ENCODE peak calls at places on chromosome 10, in five cellular contexts. E, L, U, V and J are unnamed samples.

GRCh38 chr10:61000769-61001730 is 57.1 kb upstream of the RHOBTB1 start:
- DNase-seq in E (peak), L (no peak), U (peak), V (no peak), J (no peak)

GRCh38 chr10:60425392-60426110 is 35.9 kb upstream of the ANK3 start:
- DNase-seq in E (no peak), L (no peak), U (peak), V (no peak), J (no peak)

GRCh38 chr10:44388641-44389040 is 3.7 kb upstream of the CXCL12 start:
- DNase-seq in E (no peak), L (no peak), U (no peak), V (no peak), J (no peak)

GRCh38 chr10:51389415-51390342 is 309.7 kb downstream of the CSTF2T start:
- DNase-seq in E (peak), L (peak), U (peak), V (peak), J (no peak)

GRCh38 chr10:125836746-125837145 is 13.4 kb downstream of the BCCIP start:
- DNase-seq in E (no peak), L (no peak), U (no peak), V (no peak), J (no peak)

GRCh38 chr10:21969326-21970287 is 33.9 kb downstream of the DNAJC1 start:
- DNase-seq in E (no peak), L (no peak), U (no peak), V (no peak), J (no peak)

GRCh38 chr10:36172574-36172973 is 530.5 kb upstream of the FZD8 start:
- DNase-seq in E (no peak), L (no peak), U (no peak), V (no peak), J (no peak)

GRCh38 chr10:120477006-120477722 is 20.1 kb downstream of the PLPP4 start:
- DNase-seq in E (no peak), L (no peak), U (no peak), V (no peak), J (no peak)

GRCh38 chr10:111360260-111360925 is 283.6 kb downstream of the ADRA2A start:
- DNase-seq in E (peak), L (peak), U (peak), V (peak), J (peak)

GRCh38 chr10:99805190-99805589 is 22.8 kb downstream of the ABCC2 start:
- DNase-seq in E (no peak), L (no peak), U (no peak), V (no peak), J (no peak)

GRCh38 chr10:21398549-21399345 is 126.7 kb downstream of the SKIDA1 start:
- DNase-seq in E (no peak), L (no peak), U (peak), V (no peak), J (no peak)

GRCh38 chr10:11631890-11632587 is 20.6 kb upstream of the USP6NL start:
- DNase-seq in E (no peak), L (peak), U (no peak), V (no peak), J (no peak)

GRCh38 chr10:60963441-60964256 is 19.7 kb upstream of the RHOBTB1 start:
- DNase-seq in E (no peak), L (no peak), U (no peak), V (no peak), J (no peak)

GRCh38 chr10:132330486-132330833 is 1.5 kb upstream of the LRRC27 start:
- DNase-seq in E (no peak), L (no peak), U (no peak), V (no peak), J (no peak)

GRCh38 chr10:51311232-51311631 is 236.9 kb downstream of the PRKG1 start:
- DNase-seq in E (no peak), L (no peak), U (no peak), V (no peak), J (no peak)

GRCh38 chr10:95920798-95921426 is 13.1 kb downstream of the CC2D2B start:
- DNase-seq in E (no peak), L (no peak), U (no peak), V (no peak), J (no peak)

GRCh38 chr10:20855398-20856038 is 41.6 kb downstream of the NEBL start:
- DNase-seq in E (no peak), L (no peak), U (peak), V (no peak), J (no peak)

GRCh38 chr10:43970747-43971146 is 322.1 kb upstream of the ZNF32 start:
- DNase-seq in E (no peak), L (no peak), U (no peak), V (no peak), J (no peak)

GRCh38 chr10:59865101-59865500 is 41.3 kb downstream of the CCDC6 start:
- DNase-seq in E (peak), L (no peak), U (peak), V (no peak), J (no peak)

GRCh38 chr10:31036209-31036608 is 4.5 kb upstream of the ZNF438 start:
- DNase-seq in E (no peak), L (no peak), U (no peak), V (no peak), J (no peak)

GRCh38 chr10:102831322-102832071 is 5.7 kb downstream of the CYP17A1 start:
- DNase-seq in E (no peak), L (no peak), U (no peak), V (no peak), J (no peak)

DNA sequence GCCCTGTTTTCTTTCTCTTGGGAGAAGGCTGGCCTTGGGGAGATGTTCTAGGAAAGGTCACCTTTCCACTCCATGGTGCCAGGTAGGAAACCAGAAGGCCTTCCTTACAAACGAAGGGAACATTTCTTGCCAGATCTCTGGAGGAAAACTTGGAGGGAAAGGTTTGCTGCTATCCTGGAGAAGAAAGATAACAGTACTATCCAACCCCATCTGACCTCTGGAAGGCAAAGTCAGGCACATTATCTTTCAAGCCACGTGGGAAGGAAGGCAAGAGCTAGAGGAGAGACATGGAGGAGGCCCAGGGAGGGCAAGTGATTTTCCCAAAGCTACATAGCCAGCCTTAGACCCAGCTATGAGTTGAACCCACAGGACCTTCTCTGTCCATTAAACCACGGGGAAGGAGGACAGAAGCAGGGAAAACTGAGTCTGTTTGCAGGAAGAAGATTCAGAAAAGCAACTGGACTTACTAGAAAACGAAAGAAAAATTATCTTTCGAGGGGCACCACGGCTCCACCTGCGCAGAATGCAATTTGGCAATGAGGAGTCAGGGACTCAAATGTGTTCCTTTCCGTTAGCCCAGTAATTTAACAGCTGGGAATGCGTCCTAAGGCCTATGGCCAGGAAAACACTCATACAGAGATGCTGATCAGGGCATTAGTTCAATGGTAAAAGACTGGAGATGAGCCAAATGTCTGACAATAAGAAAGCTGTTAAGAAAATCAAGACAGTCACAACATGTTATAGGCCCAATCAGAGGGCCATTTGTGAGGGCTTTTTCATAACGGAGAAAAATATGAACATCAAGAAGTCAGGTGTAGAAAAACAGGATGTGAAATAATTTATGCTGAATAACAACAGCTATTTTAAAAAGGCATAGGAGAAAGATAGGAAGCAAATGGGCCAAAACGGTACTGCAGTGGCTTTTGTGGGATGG is 32.0 kb upstream of the PSAP start:
- DNase-seq in E (no peak), L (no peak), U (no peak), V (no peak), J (no peak)
- TF ChIP-seq EP300 in E (no peak), L (no peak), U (no peak), V (no peak), J (no peak)

GRCh38 chr10:33037726-33038125 is 79.7 kb upstream of the ITGB1 start:
- DNase-seq in E (no peak), L (no peak), U (no peak), V (no peak), J (peak)

GRCh38 chr10:33035411-33035810 is 77.4 kb upstream of the ITGB1 start:
- DNase-seq in E (no peak), L (no peak), U (no peak), V (no peak), J (no peak)

GRCh38 chr10:33034931-33035330 is 76.9 kb upstream of the ITGB1 start:
- DNase-seq in E (no peak), L (no peak), U (no peak), V (no peak), J (no peak)

GRCh38 chr10:33038672-33039071 is 80.6 kb upstream of the ITGB1 start:
- DNase-seq in E (no peak), L (no peak), U (no peak), V (no peak), J (peak)

GRCh38 chr10:33036670-33037069 is 78.6 kb upstream of the ITGB1 start:
- DNase-seq in E (no peak), L (no peak), U (no peak), V (no peak), J (peak)
- TF ChIP-seq EP300 in E (no peak), L (no peak), U (no peak), V (no peak), J (no peak)

GRCh38 chr10:108574233-108574632 is 1349.1 kb downstream of the XPNPEP1 start:
- DNase-seq in E (no peak), L (no peak), U (no peak), V (no peak), J (no peak)
- TF ChIP-seq EP300 in E (no peak), L (no peak), U (no peak), V (no peak), J (no peak)

GRCh38 chr10:3293536-3294431 is 121.2 kb upstream of the PITRM1 start:
- DNase-seq in E (no peak), L (no peak), U (no peak), V (no peak), J (no peak)

GRCh38 chr10:3294919-3295318 is 122.3 kb upstream of the PITRM1 start:
- DNase-seq in E (no peak), L (no peak), U (peak), V (no peak), J (no peak)

GRCh38 chr10:3295501-3296005 is 123.0 kb upstream of the PITRM1 start:
- DNase-seq in E (no peak), L (no peak), U (no peak), V (no peak), J (no peak)

GRCh38 chr10:3290550-3290949 is 118.0 kb upstream of the PITRM1 start:
- DNase-seq in E (no peak), L (no peak), U (no peak), V (no peak), J (no peak)

GRCh38 chr10:3292601-3293000 is 120.0 kb upstream of the PITRM1 start:
- DNase-seq in E (no peak), L (no peak), U (no peak), V (no peak), J (no peak)
- TF ChIP-seq EP300 in E (no peak), L (no peak), U (no peak), V (no peak), J (peak)

GRCh38 chr10:97400665-97401454 is at the start of gene RRP12:
- DNase-seq in E (peak), L (peak), U (peak), V (peak), J (peak)
- TF ChIP-seq EP300 in E (no peak), L (no peak), U (no peak), V (no peak), J (no peak)

DNA sequence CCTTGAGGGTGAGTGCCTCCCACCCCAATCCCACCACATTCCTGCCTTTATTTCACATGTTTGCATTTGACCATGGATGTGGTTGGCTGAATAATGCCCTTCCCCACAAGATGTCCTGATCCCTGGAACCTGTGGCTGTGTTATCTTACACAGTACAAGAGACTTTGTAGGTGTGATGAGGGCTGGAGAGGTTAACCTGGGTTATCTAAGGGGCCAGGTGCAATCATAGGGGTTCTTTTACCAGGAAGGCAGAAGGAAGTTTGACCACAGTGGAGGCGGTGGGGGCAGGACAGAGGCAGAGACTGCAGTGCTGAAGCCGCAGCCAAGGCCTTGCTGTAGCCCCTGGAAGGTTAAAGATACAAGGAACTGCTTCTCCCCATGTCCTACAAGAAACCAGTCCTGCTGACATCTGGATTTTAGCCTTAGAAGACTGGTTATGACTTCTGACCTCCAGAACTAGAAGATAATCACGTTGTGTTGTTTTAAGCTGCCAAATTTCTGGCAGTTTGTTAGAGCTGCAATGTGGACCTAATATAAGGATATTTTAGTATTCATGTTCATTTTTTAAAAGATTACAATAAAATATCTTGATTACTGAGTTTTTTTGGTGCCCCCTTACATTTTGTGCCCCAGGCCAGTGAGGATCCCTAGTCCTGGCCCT is 136.6 kb downstream of the ARHGAP22 start:
- DNase-seq in E (peak), L (no peak), U (no peak), V (no peak), J (no peak)
- TF ChIP-seq EP300 in E (no peak), L (no peak), U (no peak), V (no peak), J (no peak)

GRCh38 chr10:87878664-87879459 is 15.4 kb downstream of the PTEN start:
- DNase-seq in E (no peak), L (no peak), U (no peak), V (no peak), J (no peak)
- TF ChIP-seq EP300 in E (no peak), L (no peak), U (no peak), V (no peak), J (no peak)

DNA sequence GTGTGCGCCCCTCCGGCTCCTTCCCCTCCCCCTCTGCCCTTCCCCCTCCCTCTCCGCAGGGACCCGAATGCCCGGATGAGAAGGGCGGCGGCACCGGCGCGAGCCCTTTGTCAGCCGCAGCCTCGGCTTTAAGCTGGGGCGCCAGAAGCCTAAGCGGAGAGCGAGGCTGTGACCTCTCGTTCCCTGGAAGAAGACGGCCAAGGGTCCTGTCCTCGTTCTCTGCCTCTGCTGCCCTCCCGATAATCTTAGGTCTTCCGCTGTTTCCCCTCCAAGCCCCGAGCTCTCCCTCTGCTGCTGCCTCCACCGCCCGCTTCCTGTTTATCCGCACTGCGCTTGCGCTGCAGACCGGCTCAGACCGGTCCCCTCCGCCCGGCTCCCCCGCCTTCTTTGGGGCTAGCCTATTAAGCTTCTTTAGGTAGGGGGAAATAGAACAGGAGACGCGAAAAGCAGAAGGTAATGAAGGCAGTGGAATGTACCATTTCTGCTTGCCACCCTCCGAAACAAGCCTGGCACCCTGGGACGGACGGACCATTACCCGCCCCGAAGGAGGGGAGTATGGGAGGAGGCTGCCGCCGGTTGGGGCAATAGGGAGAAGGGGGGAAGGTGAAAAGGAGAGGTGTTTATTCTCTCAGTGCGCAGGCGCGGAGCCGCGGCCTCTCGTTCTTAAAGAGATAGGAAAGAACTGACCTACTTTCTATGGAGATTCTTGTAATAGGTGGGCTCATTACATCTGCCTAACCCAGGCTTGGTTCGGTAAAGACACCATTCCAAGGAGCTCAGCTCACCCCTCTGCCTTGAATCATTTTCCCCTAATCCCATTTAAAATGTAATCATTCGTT is at the start of gene OGA:
- DNase-seq in E (peak), L (peak), U (peak), V (peak), J (peak)
- TF ChIP-seq EP300 in E (no peak), L (peak), U (no peak), V (no peak), J (no peak)

GRCh38 chr10:73577788-73578187 is 13.4 kb downstream of the USP54 start:
- DNase-seq in E (peak), L (no peak), U (peak), V (peak), J (peak)
- TF ChIP-seq EP300 in E (no peak), L (no peak), U (no peak), V (no peak), J (peak)

GRCh38 chr10:118913825-118914224 is 115.7 kb upstream of the NANOS1 start:
- DNase-seq in E (no peak), L (no peak), U (no peak), V (no peak), J (peak)
- TF ChIP-seq EP300 in E (no peak), L (no peak), U (no peak), V (no peak), J (no peak)